ENCODE peak calls at places on chromosomes 6 and 20, in seven cellular contexts. One of them, this sample, is unnamed.

GRCh38 chr20:63846128-63846771 is 15.0 kb upstream of the ABHD16B start:
- DNase-seq in heart left ventricle: peak; percentile 91
- DNase-seq in tibial artery: no peak
- DNase-seq in neural progenitor cell: peak; percentile 66
- DNase-seq in body of pancreas: no peak
- DNase-seq in esophagus muscularis mucosa: no peak
- DNase-seq in mesendoderm: peak; percentile 94
- DNase-seq in this sample: no peak

GRCh38 chr6:11368264-11368663 is 135.8 kb upstream of the NEDD9 start:
- DNase-seq in tibial artery: no peak
- DNase-seq in mesendoderm: no peak
- DNase-seq in neural progenitor cell: no peak
- DNase-seq in esophagus muscularis mucosa: no peak
- DNase-seq in heart left ventricle: no peak
- DNase-seq in body of pancreas: no peak
- DNase-seq in this sample: no peak

GRCh38 chr6:166692723-166693302 is 65.8 kb upstream of the RPS6KA2 start:
- DNase-seq in body of pancreas: no peak
- DNase-seq in tibial artery: no peak
- DNase-seq in neural progenitor cell: no peak
- DNase-seq in heart left ventricle: no peak
- DNase-seq in mesendoderm: no peak
- DNase-seq in esophagus muscularis mucosa: no peak
- DNase-seq in this sample: no peak

GRCh38 chr20:8043687-8044278 is 24.2 kb upstream of the TMX4 start:
- DNase-seq in mesendoderm: peak; percentile 63
- DNase-seq in neural progenitor cell: peak; percentile 71
- DNase-seq in heart left ventricle: no peak
- DNase-seq in esophagus muscularis mucosa: no peak
- DNase-seq in tibial artery: no peak
- DNase-seq in body of pancreas: peak; percentile 39
- DNase-seq in this sample: peak; percentile 19

GRCh38 chr6:79702701-79703100 is 71.6 kb downstream of the SH3BGRL2 start:
- DNase-seq in neural progenitor cell: no peak
- DNase-seq in esophagus muscularis mucosa: no peak
- DNase-seq in body of pancreas: no peak
- DNase-seq in tibial artery: no peak
- DNase-seq in mesendoderm: no peak
- DNase-seq in heart left ventricle: no peak
- DNase-seq in this sample: no peak

GRCh38 chr6:81937296-81937937 is 184.9 kb upstream of the TENT5A start:
- DNase-seq in body of pancreas: no peak
- DNase-seq in tibial artery: no peak
- DNase-seq in heart left ventricle: no peak
- DNase-seq in neural progenitor cell: no peak
- DNase-seq in mesendoderm: no peak
- DNase-seq in esophagus muscularis mucosa: no peak
- DNase-seq in this sample: no peak

GRCh38 chr6:166866839-166867637 is 89.3 kb downstream of the RNASET2 start:
- DNase-seq in heart left ventricle: no peak
- DNase-seq in tibial artery: no peak
- DNase-seq in esophagus muscularis mucosa: peak; percentile 75
- DNase-seq in mesendoderm: no peak
- DNase-seq in body of pancreas: no peak
- DNase-seq in neural progenitor cell: no peak
- DNase-seq in this sample: no peak

GRCh38 chr20:21607971-21608735 is 94.3 kb upstream of the NKX2-2 start:
- DNase-seq in esophagus muscularis mucosa: peak; percentile 82
- DNase-seq in neural progenitor cell: no peak
- DNase-seq in mesendoderm: no peak
- DNase-seq in tibial artery: no peak
- DNase-seq in body of pancreas: peak; percentile 26
- DNase-seq in heart left ventricle: no peak
- DNase-seq in this sample: no peak

GRCh38 chr6:38110407-38111025 is 291.0 kb downstream of the ZFAND3 start:
- DNase-seq in neural progenitor cell: no peak
- DNase-seq in heart left ventricle: no peak
- DNase-seq in mesendoderm: no peak
- DNase-seq in esophagus muscularis mucosa: no peak
- DNase-seq in body of pancreas: no peak
- DNase-seq in tibial artery: no peak
- DNase-seq in this sample: no peak

GRCh38 chr6:2988426-2989331 is 11.0 kb upstream of the NQO2 start:
- DNase-seq in neural progenitor cell: peak; percentile 94
- DNase-seq in body of pancreas: peak; percentile 90
- DNase-seq in heart left ventricle: peak; percentile 95
- DNase-seq in esophagus muscularis mucosa: peak; percentile 98
- DNase-seq in tibial artery: peak; percentile 95
- DNase-seq in mesendoderm: peak; percentile 98
- DNase-seq in this sample: peak; percentile 82

GRCh38 chr6:124858564-124858963 is 103.7 kb upstream of the RNF217 start:
- DNase-seq in tibial artery: no peak
- DNase-seq in body of pancreas: no peak
- DNase-seq in neural progenitor cell: no peak
- DNase-seq in mesendoderm: no peak
- DNase-seq in esophagus muscularis mucosa: no peak
- DNase-seq in heart left ventricle: no peak
- DNase-seq in this sample: no peak

GRCh38 chr6:37827603-37828265 is 8.2 kb downstream of the ZFAND3 start:
- DNase-seq in heart left ventricle: no peak
- DNase-seq in tibial artery: no peak
- DNase-seq in body of pancreas: no peak
- DNase-seq in neural progenitor cell: no peak
- DNase-seq in esophagus muscularis mucosa: no peak
- DNase-seq in mesendoderm: no peak
- DNase-seq in this sample: no peak

GRCh38 chr6:114315841-114316595 is 26.8 kb downstream of the HS3ST5 start:
- DNase-seq in neural progenitor cell: no peak
- DNase-seq in body of pancreas: no peak
- DNase-seq in heart left ventricle: no peak
- DNase-seq in tibial artery: no peak
- DNase-seq in mesendoderm: no peak
- DNase-seq in esophagus muscularis mucosa: no peak
- DNase-seq in this sample: no peak

GRCh38 chr6:186221-186965 is 105.9 kb upstream of the DUSP22 start:
- DNase-seq in neural progenitor cell: no peak
- DNase-seq in tibial artery: no peak
- DNase-seq in esophagus muscularis mucosa: no peak
- DNase-seq in body of pancreas: no peak
- DNase-seq in mesendoderm: no peak
- DNase-seq in heart left ventricle: no peak
- DNase-seq in this sample: no peak

GRCh38 chr6:130185658-130186057 is 37.1 kb downstream of the SAMD3 start:
- DNase-seq in esophagus muscularis mucosa: no peak
- DNase-seq in neural progenitor cell: no peak
- DNase-seq in mesendoderm: no peak
- DNase-seq in heart left ventricle: no peak
- DNase-seq in body of pancreas: no peak
- DNase-seq in tibial artery: no peak
- DNase-seq in this sample: no peak

GRCh38 chr6:78607188-78607587 is 260.2 kb upstream of the IRAK1BP1 start:
- DNase-seq in mesendoderm: no peak
- DNase-seq in body of pancreas: no peak
- DNase-seq in tibial artery: no peak
- DNase-seq in esophagus muscularis mucosa: no peak
- DNase-seq in neural progenitor cell: no peak
- DNase-seq in heart left ventricle: no peak
- DNase-seq in this sample: no peak

GRCh38 chr20:37327748-37328147 is 18.2 kb upstream of the SRC start:
- DNase-seq in esophagus muscularis mucosa: no peak
- DNase-seq in neural progenitor cell: no peak
- DNase-seq in heart left ventricle: no peak
- DNase-seq in body of pancreas: peak; percentile 45
- DNase-seq in mesendoderm: no peak
- DNase-seq in tibial artery: peak; percentile 95
- DNase-seq in this sample: no peak

GRCh38 chr20:37329481-37330165 is 16.3 kb upstream of the SRC start:
- DNase-seq in tibial artery: no peak
- DNase-seq in heart left ventricle: no peak
- DNase-seq in neural progenitor cell: peak; percentile 26
- DNase-seq in mesendoderm: peak; percentile 74
- DNase-seq in body of pancreas: no peak
- DNase-seq in esophagus muscularis mucosa: no peak
- DNase-seq in this sample: no peak

GRCh38 chr20:37330316-37330715 is 15.6 kb upstream of the SRC start:
- DNase-seq in esophagus muscularis mucosa: no peak
- DNase-seq in body of pancreas: no peak
- DNase-seq in neural progenitor cell: no peak
- DNase-seq in heart left ventricle: no peak
- DNase-seq in mesendoderm: no peak
- DNase-seq in tibial artery: no peak
- DNase-seq in this sample: no peak

GRCh38 chr20:37326666-37327065 is 19.3 kb upstream of the SRC start:
- DNase-seq in tibial artery: no peak
- DNase-seq in heart left ventricle: no peak
- DNase-seq in esophagus muscularis mucosa: no peak
- DNase-seq in neural progenitor cell: no peak
- DNase-seq in body of pancreas: no peak
- DNase-seq in mesendoderm: no peak
- DNase-seq in this sample: no peak

DNA sequence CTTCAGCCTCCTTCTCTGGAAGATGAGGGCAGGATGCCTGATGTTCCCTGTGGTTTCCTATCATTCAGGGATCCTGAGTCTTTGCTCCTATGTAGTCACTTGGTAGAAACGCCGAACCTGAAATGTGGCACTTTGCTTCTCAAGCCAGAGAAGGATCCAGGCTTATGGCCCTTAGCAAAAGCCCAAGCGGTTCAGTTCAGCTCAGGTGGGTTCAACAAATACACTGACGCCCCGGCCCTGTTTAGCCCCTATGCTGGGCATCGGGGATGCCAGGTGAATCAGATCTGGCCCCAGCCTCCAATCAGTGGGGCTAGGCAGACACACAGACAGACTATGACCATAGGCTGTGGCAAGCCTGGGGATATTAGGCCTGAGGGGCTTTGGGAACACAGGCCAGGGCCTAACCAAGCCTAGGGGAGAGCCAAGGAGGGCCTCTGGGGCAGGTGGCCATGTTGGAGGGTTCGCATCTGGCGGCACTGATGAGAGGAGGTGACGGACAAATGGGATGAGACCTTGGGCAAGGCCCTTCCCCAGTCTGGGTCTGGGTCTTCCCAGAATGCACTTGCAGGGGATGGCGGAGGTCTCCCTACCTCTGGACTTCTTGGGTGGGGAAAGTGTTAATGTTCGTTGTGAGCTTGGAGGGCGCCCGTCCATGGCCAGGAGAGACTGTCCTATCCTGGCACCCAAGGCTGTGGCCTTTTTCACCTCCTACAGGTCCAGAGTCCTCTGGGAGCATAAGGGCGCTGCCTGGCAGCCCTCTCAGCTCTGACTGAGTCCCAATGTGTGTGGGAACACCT is 17.6 kb upstream of the SRC start:
- DNase-seq in mesendoderm: no peak
- DNase-seq in esophagus muscularis mucosa: no peak
- DNase-seq in neural progenitor cell: no peak
- DNase-seq in body of pancreas: no peak
- DNase-seq in tibial artery: no peak
- DNase-seq in heart left ventricle: no peak
- DNase-seq in this sample: no peak
- H3K27ac ChIP-seq in mesendoderm: no peak overlapping the region
- H3K27ac ChIP-seq in esophagus muscularis mucosa: peak overlapping the region; percentile 71
- H3K27ac ChIP-seq in neural progenitor cell: no peak overlapping the region
- H3K27ac ChIP-seq in body of pancreas: no peak overlapping the region
- H3K27ac ChIP-seq in tibial artery: peak overlapping the region; percentile 75
- H3K27ac ChIP-seq in heart left ventricle: no peak overlapping the region
- H3K27ac ChIP-seq in this sample: no peak overlapping the region

DNA sequence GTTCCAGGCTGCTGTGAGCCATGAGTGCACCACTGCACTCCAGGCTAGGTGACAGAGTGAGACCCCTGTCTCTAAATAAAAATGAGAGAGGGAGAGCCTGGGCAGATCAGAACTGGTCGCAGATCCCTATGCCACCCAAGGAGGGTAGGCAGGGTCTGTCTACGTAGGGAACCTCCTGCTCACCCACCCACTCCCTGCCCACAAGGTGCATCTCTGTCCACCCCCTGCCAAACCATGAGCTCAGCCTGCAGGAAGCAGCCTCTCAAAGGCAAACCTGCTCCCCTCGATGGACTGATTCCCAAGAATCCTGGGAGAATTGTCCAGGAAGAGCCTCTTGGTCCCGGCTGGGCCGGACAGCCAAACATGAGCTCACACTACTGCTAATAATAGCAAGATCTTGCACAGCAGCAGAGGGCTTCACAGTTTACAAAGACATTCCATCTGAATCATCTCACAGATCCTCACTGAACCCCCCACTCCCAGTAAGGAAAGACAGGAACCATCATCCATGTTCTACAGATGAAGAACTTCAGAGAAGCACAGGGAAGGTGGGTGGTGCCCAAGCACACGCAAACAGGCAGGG is 27.8 kb upstream of the TLDC2 start:
- DNase-seq in heart left ventricle: no peak
- DNase-seq in neural progenitor cell: no peak
- DNase-seq in mesendoderm: no peak
- DNase-seq in body of pancreas: no peak
- DNase-seq in tibial artery: peak; percentile 63
- DNase-seq in esophagus muscularis mucosa: no peak
- DNase-seq in this sample: no peak
- H3K27ac ChIP-seq in heart left ventricle: peak overlapping the region; percentile 86
- H3K27ac ChIP-seq in neural progenitor cell: no peak overlapping the region
- H3K27ac ChIP-seq in mesendoderm: no peak overlapping the region
- H3K27ac ChIP-seq in body of pancreas: no peak overlapping the region
- H3K27ac ChIP-seq in tibial artery: peak overlapping the region; percentile 96
- H3K27ac ChIP-seq in esophagus muscularis mucosa: peak overlapping the region; percentile 95
- H3K27ac ChIP-seq in this sample: no peak overlapping the region

GRCh38 chr6:5994999-5995698 is 11.6 kb downstream of the NRN1 start:
- DNase-seq in mesendoderm: peak; percentile 4
- DNase-seq in heart left ventricle: no peak
- DNase-seq in body of pancreas: no peak
- DNase-seq in tibial artery: no peak
- DNase-seq in neural progenitor cell: no peak
- DNase-seq in esophagus muscularis mucosa: no peak
- DNase-seq in this sample: no peak
- H3K27ac ChIP-seq in mesendoderm: no peak overlapping the region
- H3K27ac ChIP-seq in heart left ventricle: no peak overlapping the region
- H3K27ac ChIP-seq in body of pancreas: no peak overlapping the region
- H3K27ac ChIP-seq in tibial artery: no peak overlapping the region
- H3K27ac ChIP-seq in neural progenitor cell: no peak overlapping the region
- H3K27ac ChIP-seq in esophagus muscularis mucosa: no peak overlapping the region
- H3K27ac ChIP-seq in this sample: no peak overlapping the region

DNA sequence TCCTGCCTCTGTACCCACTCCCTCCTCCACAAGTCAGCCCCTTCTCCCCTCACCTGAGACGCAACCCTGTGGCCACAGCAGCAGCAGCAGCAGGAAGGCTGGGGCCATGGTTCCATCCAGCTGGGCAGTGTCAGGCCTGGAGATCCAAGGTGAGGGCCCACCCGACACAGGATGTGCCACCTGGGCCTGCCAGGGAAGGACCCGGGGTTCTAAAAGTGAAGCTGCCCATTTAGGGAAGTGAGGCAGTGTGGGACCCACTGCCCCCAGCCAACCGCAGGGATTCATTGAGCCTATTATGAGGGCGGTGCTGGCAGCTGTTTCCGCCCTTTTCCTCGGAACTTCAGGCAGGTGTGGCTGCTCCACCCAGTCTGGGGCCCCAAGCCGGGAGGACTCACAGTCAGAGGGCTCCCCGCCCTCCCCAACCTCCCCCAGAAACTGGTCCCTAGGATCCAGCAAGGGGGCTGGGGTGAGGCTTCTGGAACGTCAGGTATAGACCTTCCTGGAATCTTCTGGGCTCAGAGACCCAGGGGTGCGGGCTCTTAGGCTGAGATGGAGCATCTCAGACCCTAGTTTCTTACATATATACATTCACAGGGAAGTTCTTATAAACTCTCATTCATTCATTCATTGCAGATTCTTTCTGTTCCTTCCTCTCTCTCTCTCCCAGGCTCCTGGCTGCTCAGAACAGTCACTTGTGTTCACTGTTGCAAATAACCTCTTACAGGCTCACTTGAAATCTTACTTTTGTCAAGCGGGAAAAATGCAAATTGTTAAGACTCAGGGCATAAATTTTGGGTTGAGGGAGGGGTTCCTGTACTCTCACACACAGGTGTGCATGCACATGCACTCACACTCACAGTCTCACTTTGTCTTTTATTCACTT is at the start of gene TREML2:
- DNase-seq in esophagus muscularis mucosa: peak; percentile 87
- DNase-seq in heart left ventricle: no peak
- DNase-seq in mesendoderm: no peak
- DNase-seq in tibial artery: no peak
- DNase-seq in neural progenitor cell: no peak
- DNase-seq in body of pancreas: no peak
- DNase-seq in this sample: no peak
- H3K27ac ChIP-seq in esophagus muscularis mucosa: no peak within 1 kb of the TSS
- H3K27ac ChIP-seq in heart left ventricle: no peak within 1 kb of the TSS
- H3K27ac ChIP-seq in mesendoderm: no peak within 1 kb of the TSS
- H3K27ac ChIP-seq in tibial artery: no peak within 1 kb of the TSS
- H3K27ac ChIP-seq in neural progenitor cell: no peak within 1 kb of the TSS
- H3K27ac ChIP-seq in body of pancreas: no peak within 1 kb of the TSS
- H3K27ac ChIP-seq in this sample: peak within 1 kb of the TSS; percentile 91